ENCODE peak calls at places on chromosomes 16 and 17, in nine cellular contexts. A is A549; B is prostate gland; L is left ventricle myocardium inferior; F is CD8-positive, alpha-beta T cell; W is upper lobe of right lung; V is ascending aorta; N is esophagus squamous epithelium; O is IMR-90. G is an unnamed sample. For H3K4me1, the result is how much of the 10 kb centered on the place peaks cover.

GRCh38 chr17:28518578-28518977 is 12.4 kb downstream of the FOXN1 start:
- DNase-seq in A (no peak), B (no peak), L (no peak), F (no peak), W (no peak), V (no peak), N (no peak), O (no peak), G (no peak)

GRCh38 chr16:11819798-11820197 is 22.7 kb upstream of the ZC3H7A start:
- DNase-seq in A (no peak), B (no peak), L (no peak), F (no peak), W (no peak), V (no peak), N (no peak), O (no peak), G (no peak)

GRCh38 chr17:7862692-7863437 is 5.1 kb downstream of the CYB5D1 start:
- DNase-seq in A (peak), B (peak), L (peak), F (peak), W (no peak), V (no peak), N (no peak), O (peak), G (no peak)

GRCh38 chr16:24689128-24689527 is 40.3 kb upstream of the TNRC6A start:
- DNase-seq in A (peak), B (no peak), L (no peak), F (no peak), W (no peak), V (no peak), N (no peak), O (peak), G (no peak)

GRCh38 chr16:55120408-55120807 is 189.7 kb downstream of the IRX5 start:
- DNase-seq in A (peak), B (no peak), L (no peak), F (no peak), W (no peak), V (no peak), N (no peak), O (no peak), G (peak)

GRCh38 chr17:60526726-60527125 is 684 bp upstream of the APPBP2 start:
- DNase-seq in A (no peak), B (no peak), L (no peak), F (no peak), W (no peak), V (no peak), N (no peak), O (peak), G (no peak)

GRCh38 chr17:76914937-76915336 is 46.7 kb downstream of the MGAT5B start:
- DNase-seq in A (no peak), B (no peak), L (no peak), F (no peak), W (no peak), V (no peak), N (no peak), O (no peak), G (no peak)

GRCh38 chr17:59620518-59621259 is 994 bp downstream of the CLTC start:
- DNase-seq in A (peak), B (peak), L (peak), F (peak), W (peak), V (peak), N (no peak), O (no peak), G (peak)

GRCh38 chr17:78875738-78876597 is 27.0 kb downstream of the CEP295NL start:
- DNase-seq in A (no peak), B (no peak), L (no peak), F (no peak), W (no peak), V (no peak), N (no peak), O (peak), G (no peak)

GRCh38 chr16:53090591-53091507 is 36.1 kb downstream of the CHD9 start:
- DNase-seq in A (no peak), B (peak), L (peak), F (peak), W (peak), V (peak), N (peak), O (peak), G (peak)

GRCh38 chr16:73047221-73047535 is 750 bp downstream of the ZFHX3 start:
- DNase-seq in A (no peak), B (no peak), L (no peak), F (no peak), W (no peak), V (no peak), N (no peak), O (peak), G (no peak)

GRCh38 chr17:52147872-52148271 is 10.6 kb downstream of the CA10 start:
- DNase-seq in A (no peak), B (no peak), L (no peak), F (no peak), W (no peak), V (no peak), N (no peak), O (no peak), G (no peak)

GRCh38 chr17:74455025-74455585 is 11.3 kb upstream of the CD300A start:
- DNase-seq in A (no peak), B (no peak), L (no peak), F (peak), W (no peak), V (no peak), N (no peak), O (no peak), G (peak)

GRCh38 chr16:74603848-74604247 is 3.1 kb downstream of the GLG1 start:
- DNase-seq in A (no peak), B (no peak), L (no peak), F (no peak), W (no peak), V (no peak), N (no peak), O (peak), G (no peak)
- H3K27ac ChIP-seq in A (no peak), B (no peak), L (no peak), F (no peak), W (no peak), V (no peak), N (no peak), O (no peak), G (peak)

GRCh38 chr16:1288813-1289479 is 20.5 kb upstream of the UBE2I start:
- DNase-seq in A (no peak), B (no peak), L (no peak), F (peak), W (no peak), V (no peak), N (no peak), O (no peak), G (no peak)
- H3K4me3 ChIP-seq in A (no peak), B (no peak), L (no peak), F (no peak), W (no peak), V (no peak), N (no peak), O (no peak), G (no peak)

GRCh38 chr16:30006659-30007377 is 4.0 kb downstream of the DOC2A start:
- DNase-seq in A (no peak), B (no peak), L (no peak), F (no peak), W (no peak), V (no peak), N (no peak), O (no peak), G (no peak)
- H3K4me1 ChIP-seq in A (under half), B (under half), L (under half), F (under half), W (under half), V (under half), N (under half), O (under half), G (under half)

GRCh38 chr16:66928702-66929388 is 3.5 kb upstream of the RRAD start:
- DNase-seq in A (peak), B (no peak), L (no peak), F (peak), W (no peak), V (no peak), N (no peak), O (peak), G (no peak)

GRCh38 chr16:66931665-66932064 is 2.5 kb downstream of the CIAO2B start:
- DNase-seq in A (no peak), B (no peak), L (no peak), F (no peak), W (no peak), V (no peak), N (no peak), O (no peak), G (no peak)

GRCh38 chr16:66932076-66932475 is 2.1 kb downstream of the CIAO2B start:
- DNase-seq in A (no peak), B (no peak), L (no peak), F (no peak), W (no peak), V (no peak), N (no peak), O (no peak), G (peak)

GRCh38 chr16:66927918-66928649 is 2.7 kb upstream of the RRAD start:
- DNase-seq in A (no peak), B (no peak), L (no peak), F (no peak), W (no peak), V (no peak), N (no peak), O (peak), G (no peak)

GRCh38 chr16:66930189-66930588 is 4.0 kb downstream of the CIAO2B start:
- DNase-seq in A (peak), B (no peak), L (no peak), F (no peak), W (no peak), V (no peak), N (no peak), O (peak), G (no peak)
- H3K27ac ChIP-seq in A (no peak), B (no peak), L (peak), F (no peak), W (no peak), V (no peak), N (peak), O (no peak), G (peak)

GRCh38 chr17:81491761-81492160 is 20.8 kb downstream of the ACTG1 start:
- DNase-seq in A (no peak), B (no peak), L (no peak), F (no peak), W (no peak), V (no peak), N (no peak), O (no peak), G (peak)

GRCh38 chr17:81493198-81494038 is 19.2 kb downstream of the ACTG1 start:
- DNase-seq in A (no peak), B (no peak), L (no peak), F (no peak), W (no peak), V (no peak), N (no peak), O (no peak), G (no peak)

GRCh38 chr17:81492706-81493105 is 19.9 kb downstream of the ACTG1 start:
- DNase-seq in A (no peak), B (no peak), L (no peak), F (no peak), W (no peak), V (no peak), N (no peak), O (no peak), G (no peak)

GRCh38 chr17:81491193-81491592 is 21.4 kb downstream of the ACTG1 start:
- DNase-seq in A (peak), B (no peak), L (no peak), F (no peak), W (no peak), V (no peak), N (no peak), O (no peak), G (no peak)

DNA sequence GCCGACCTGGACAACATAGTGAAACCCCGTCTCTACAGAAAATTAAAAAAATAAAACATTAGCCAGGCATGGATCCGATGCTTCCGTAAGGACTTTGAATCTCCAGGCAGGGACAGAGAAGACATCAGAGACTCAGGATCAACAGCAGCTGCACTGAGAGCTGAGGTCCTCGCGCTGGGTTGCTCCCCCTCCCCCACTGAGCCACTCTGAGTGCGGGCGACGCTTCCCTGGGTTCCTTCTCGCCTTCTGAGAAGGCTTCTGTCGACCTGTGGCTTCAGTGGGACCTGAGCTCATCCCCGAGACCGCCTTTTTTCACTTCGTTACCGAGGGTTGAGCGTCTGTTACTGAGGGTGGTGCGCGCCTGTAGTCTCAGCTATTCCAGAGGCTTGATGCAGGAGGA is 20.4 kb downstream of the ACTG1 start:
- DNase-seq in A (no peak), B (no peak), L (no peak), F (no peak), W (no peak), V (no peak), N (no peak), O (no peak), G (no peak)
- H3K4me3 ChIP-seq in A (no peak), B (no peak), L (no peak), F (no peak), W (no peak), V (no peak), N (no peak), O (no peak), G (no peak)